ENCODE peak calls at places on chromosome 6, in four cellular contexts. One of them, this sample, is unnamed.

GRCh38 chr6:168121308-168121665 is 42.3 kb upstream of the FRMD1 start:
- DNase-seq in WTC11: no peak
- DNase-seq in activated T-helper 1 cell treated with anti-CD3 and anti-CD28 coated beads, Interleukin-12 subunit alpha, Interleukin-12 subunit beta, Interleukin-2, Interleukin-4 antibody, amounts not matched to agents 30 ng/mL and 10 ng/mL and 1 ng/mL, durations not matched to agents 14 hours and 24 hours and 36 hours: no peak
- DNase-seq in T1000: no peak
- DNase-seq in this sample: peak; percentile 16

GRCh38 chr6:118735320-118735719 is 83.9 kb upstream of the CEP85L start:
- DNase-seq in T1000: no peak
- DNase-seq in WTC11: peak; percentile 44
- DNase-seq in activated T-helper 1 cell treated with anti-CD3 and anti-CD28 coated beads, Interleukin-12 subunit alpha, Interleukin-12 subunit beta, Interleukin-2, Interleukin-4 antibody, amounts not matched to agents 30 ng/mL and 10 ng/mL and 1 ng/mL, durations not matched to agents 14 hours and 24 hours and 36 hours: no peak
- DNase-seq in this sample: peak; percentile 69

GRCh38 chr6:27864906-27865883 is 47.0 kb downstream of the OR2B2 start:
- DNase-seq in T1000: peak; percentile 24
- DNase-seq in WTC11: peak; percentile 73
- DNase-seq in activated T-helper 1 cell treated with anti-CD3 and anti-CD28 coated beads, Interleukin-12 subunit alpha, Interleukin-12 subunit beta, Interleukin-2, Interleukin-4 antibody, amounts not matched to agents 30 ng/mL and 10 ng/mL and 1 ng/mL, durations not matched to agents 14 hours and 24 hours and 36 hours: peak; percentile 80
- DNase-seq in this sample: peak; percentile 77

GRCh38 chr6:56808871-56809359 is 146.0 kb upstream of the BEND6 start:
- DNase-seq in activated T-helper 1 cell treated with anti-CD3 and anti-CD28 coated beads, Interleukin-12 subunit alpha, Interleukin-12 subunit beta, Interleukin-2, Interleukin-4 antibody, amounts not matched to agents 30 ng/mL and 10 ng/mL and 1 ng/mL, durations not matched to agents 14 hours and 24 hours and 36 hours: no peak
- DNase-seq in WTC11: no peak
- DNase-seq in T1000: peak; percentile 10
- DNase-seq in this sample: no peak

GRCh38 chr6:111080713-111081112 is 6.6 kb upstream of the SLC16A10 start:
- DNase-seq in WTC11: no peak
- DNase-seq in activated T-helper 1 cell treated with anti-CD3 and anti-CD28 coated beads, Interleukin-12 subunit alpha, Interleukin-12 subunit beta, Interleukin-2, Interleukin-4 antibody, amounts not matched to agents 30 ng/mL and 10 ng/mL and 1 ng/mL, durations not matched to agents 14 hours and 24 hours and 36 hours: no peak
- DNase-seq in T1000: no peak
- DNase-seq in this sample: no peak

GRCh38 chr6:81814365-81815109 is 62.1 kb upstream of the TENT5A start:
- DNase-seq in WTC11: no peak
- DNase-seq in T1000: no peak
- DNase-seq in activated T-helper 1 cell treated with anti-CD3 and anti-CD28 coated beads, Interleukin-12 subunit alpha, Interleukin-12 subunit beta, Interleukin-2, Interleukin-4 antibody, amounts not matched to agents 30 ng/mL and 10 ng/mL and 1 ng/mL, durations not matched to agents 14 hours and 24 hours and 36 hours: no peak
- DNase-seq in this sample: no peak

GRCh38 chr6:106870824-106871300 is 103.7 kb downstream of the CD24 start:
- DNase-seq in T1000: no peak
- DNase-seq in activated T-helper 1 cell treated with anti-CD3 and anti-CD28 coated beads, Interleukin-12 subunit alpha, Interleukin-12 subunit beta, Interleukin-2, Interleukin-4 antibody, amounts not matched to agents 30 ng/mL and 10 ng/mL and 1 ng/mL, durations not matched to agents 14 hours and 24 hours and 36 hours: no peak
- DNase-seq in WTC11: no peak
- DNase-seq in this sample: no peak

GRCh38 chr6:160952633-160953281 is 38.8 kb upstream of the MAP3K4 start:
- DNase-seq in T1000: no peak
- DNase-seq in activated T-helper 1 cell treated with anti-CD3 and anti-CD28 coated beads, Interleukin-12 subunit alpha, Interleukin-12 subunit beta, Interleukin-2, Interleukin-4 antibody, amounts not matched to agents 30 ng/mL and 10 ng/mL and 1 ng/mL, durations not matched to agents 14 hours and 24 hours and 36 hours: no peak
- DNase-seq in WTC11: no peak
- DNase-seq in this sample: no peak